ENCODE peak calls at places on chromosomes 2 and 18, in ten cellular contexts. One of them, this sample, is unnamed.

GRCh38 chr2:74440005-74440377 is 1.7 kb downstream of the RTKN start:
- DNase-seq in left lung: no peak
- DNase-seq in putamen: peak
- DNase-seq in body of pancreas: peak
- DNase-seq in HT1080: peak
- DNase-seq in caudate nucleus: peak
- DNase-seq in activated CD4-positive, alpha-beta T cell treated with anti-CD3 and anti-CD28 coated beads for 4 hours: no peak
- DNase-seq in anterior cingulate cortex: peak
- DNase-seq in kidney epithelial cell: no peak
- DNase-seq in HS-5: no peak
- DNase-seq in this sample: no peak

GRCh38 chr2:227888289-227888688 is 16.9 kb downstream of the DAW1 start:
- DNase-seq in left lung: no peak
- DNase-seq in putamen: no peak
- DNase-seq in body of pancreas: no peak
- DNase-seq in HT1080: no peak
- DNase-seq in caudate nucleus: no peak
- DNase-seq in activated CD4-positive, alpha-beta T cell treated with anti-CD3 and anti-CD28 coated beads for 4 hours: no peak
- DNase-seq in anterior cingulate cortex: no peak
- DNase-seq in kidney epithelial cell: no peak
- DNase-seq in HS-5: no peak
- DNase-seq in this sample: no peak

GRCh38 chr18:52150050-52150449 is 189.9 kb upstream of the DCC start:
- DNase-seq in left lung: no peak
- DNase-seq in putamen: no peak
- DNase-seq in body of pancreas: no peak
- DNase-seq in HT1080: no peak
- DNase-seq in caudate nucleus: no peak
- DNase-seq in activated CD4-positive, alpha-beta T cell treated with anti-CD3 and anti-CD28 coated beads for 4 hours: no peak
- DNase-seq in anterior cingulate cortex: no peak
- DNase-seq in kidney epithelial cell: no peak
- DNase-seq in HS-5: no peak
- DNase-seq in this sample: no peak

GRCh38 chr2:133773862-133774674 is 205.8 kb upstream of the NCKAP5 start:
- DNase-seq in left lung: no peak
- DNase-seq in putamen: peak
- DNase-seq in body of pancreas: no peak
- DNase-seq in HT1080: no peak
- DNase-seq in caudate nucleus: no peak
- DNase-seq in activated CD4-positive, alpha-beta T cell treated with anti-CD3 and anti-CD28 coated beads for 4 hours: no peak
- DNase-seq in anterior cingulate cortex: no peak
- DNase-seq in kidney epithelial cell: no peak
- DNase-seq in HS-5: no peak
- DNase-seq in this sample: no peak

GRCh38 chr2:191950132-191950885 is 103.4 kb upstream of the CAVIN2 start:
- DNase-seq in left lung: no peak
- DNase-seq in putamen: no peak
- DNase-seq in body of pancreas: no peak
- DNase-seq in HT1080: peak
- DNase-seq in caudate nucleus: no peak
- DNase-seq in activated CD4-positive, alpha-beta T cell treated with anti-CD3 and anti-CD28 coated beads for 4 hours: no peak
- DNase-seq in anterior cingulate cortex: no peak
- DNase-seq in kidney epithelial cell: peak
- DNase-seq in HS-5: no peak
- DNase-seq in this sample: no peak

GRCh38 chr2:118310016-118310877 is 222.0 kb downstream of the INSIG2 start:
- DNase-seq in left lung: peak
- DNase-seq in putamen: peak
- DNase-seq in body of pancreas: no peak
- DNase-seq in HT1080: no peak
- DNase-seq in caudate nucleus: no peak
- DNase-seq in activated CD4-positive, alpha-beta T cell treated with anti-CD3 and anti-CD28 coated beads for 4 hours: peak
- DNase-seq in anterior cingulate cortex: no peak
- DNase-seq in kidney epithelial cell: no peak
- DNase-seq in HS-5: no peak
- DNase-seq in this sample: peak

GRCh38 chr18:63106727-63107126 is 212.8 kb downstream of the BCL2 start:
- DNase-seq in left lung: no peak
- DNase-seq in putamen: no peak
- DNase-seq in body of pancreas: no peak
- DNase-seq in HT1080: no peak
- DNase-seq in caudate nucleus: no peak
- DNase-seq in activated CD4-positive, alpha-beta T cell treated with anti-CD3 and anti-CD28 coated beads for 4 hours: no peak
- DNase-seq in anterior cingulate cortex: no peak
- DNase-seq in kidney epithelial cell: no peak
- DNase-seq in HS-5: no peak
- DNase-seq in this sample: no peak

GRCh38 chr2:234500394-234501006 is 3.6 kb upstream of the ARL4C start:
- DNase-seq in left lung: peak
- DNase-seq in putamen: no peak
- DNase-seq in body of pancreas: peak
- DNase-seq in HT1080: peak
- DNase-seq in caudate nucleus: no peak
- DNase-seq in activated CD4-positive, alpha-beta T cell treated with anti-CD3 and anti-CD28 coated beads for 4 hours: peak
- DNase-seq in anterior cingulate cortex: no peak
- DNase-seq in kidney epithelial cell: no peak
- DNase-seq in HS-5: no peak
- DNase-seq in this sample: peak

GRCh38 chr18:48790226-48790863 is 160.4 kb downstream of the SMAD7 start:
- DNase-seq in left lung: peak
- DNase-seq in putamen: no peak
- DNase-seq in body of pancreas: peak
- DNase-seq in HT1080: no peak
- DNase-seq in caudate nucleus: no peak
- DNase-seq in activated CD4-positive, alpha-beta T cell treated with anti-CD3 and anti-CD28 coated beads for 4 hours: no peak
- DNase-seq in anterior cingulate cortex: no peak
- DNase-seq in kidney epithelial cell: no peak
- DNase-seq in HS-5: no peak
- DNase-seq in this sample: no peak

GRCh38 chr2:3741372-3741771 is 38.0 kb downstream of the DCDC2C start:
- DNase-seq in left lung: no peak
- DNase-seq in putamen: no peak
- DNase-seq in body of pancreas: no peak
- DNase-seq in HT1080: no peak
- DNase-seq in caudate nucleus: no peak
- DNase-seq in activated CD4-positive, alpha-beta T cell treated with anti-CD3 and anti-CD28 coated beads for 4 hours: no peak
- DNase-seq in anterior cingulate cortex: no peak
- DNase-seq in kidney epithelial cell: no peak
- DNase-seq in HS-5: no peak
- DNase-seq in this sample: no peak

GRCh38 chr2:236859896-236860295 is 225.8 kb upstream of the COPS8 start:
- DNase-seq in left lung: no peak
- DNase-seq in putamen: no peak
- DNase-seq in body of pancreas: no peak
- DNase-seq in HT1080: no peak
- DNase-seq in caudate nucleus: no peak
- DNase-seq in activated CD4-positive, alpha-beta T cell treated with anti-CD3 and anti-CD28 coated beads for 4 hours: no peak
- DNase-seq in anterior cingulate cortex: no peak
- DNase-seq in kidney epithelial cell: no peak
- DNase-seq in HS-5: no peak
- DNase-seq in this sample: no peak

GRCh38 chr18:67192535-67192934 is 324.0 kb downstream of the DSEL start:
- DNase-seq in left lung: no peak
- DNase-seq in putamen: no peak
- DNase-seq in body of pancreas: no peak
- DNase-seq in HT1080: no peak
- DNase-seq in caudate nucleus: no peak
- DNase-seq in activated CD4-positive, alpha-beta T cell treated with anti-CD3 and anti-CD28 coated beads for 4 hours: no peak
- DNase-seq in anterior cingulate cortex: no peak
- DNase-seq in kidney epithelial cell: no peak
- DNase-seq in HS-5: no peak
- DNase-seq in this sample: no peak

GRCh38 chr2:218983263-218983970 is 1.6 kb downstream of the FEV start:
- DNase-seq in left lung: no peak
- DNase-seq in putamen: no peak
- DNase-seq in body of pancreas: no peak
- DNase-seq in HT1080: no peak
- DNase-seq in caudate nucleus: no peak
- DNase-seq in activated CD4-positive, alpha-beta T cell treated with anti-CD3 and anti-CD28 coated beads for 4 hours: no peak
- DNase-seq in anterior cingulate cortex: no peak
- DNase-seq in kidney epithelial cell: no peak
- DNase-seq in HS-5: no peak
- DNase-seq in this sample: no peak

GRCh38 chr2:128304715-128305554 is 13.7 kb downstream of the HS6ST1 start:
- DNase-seq in left lung: peak
- DNase-seq in putamen: no peak
- DNase-seq in body of pancreas: peak
- DNase-seq in HT1080: peak
- DNase-seq in caudate nucleus: no peak
- DNase-seq in activated CD4-positive, alpha-beta T cell treated with anti-CD3 and anti-CD28 coated beads for 4 hours: no peak
- DNase-seq in anterior cingulate cortex: no peak
- DNase-seq in kidney epithelial cell: peak
- DNase-seq in HS-5: peak
- DNase-seq in this sample: no peak

GRCh38 chr2:151315381-151315903 is 26.0 kb upstream of the NMI start:
- DNase-seq in left lung: no peak
- DNase-seq in putamen: peak
- DNase-seq in body of pancreas: no peak
- DNase-seq in HT1080: peak
- DNase-seq in caudate nucleus: no peak
- DNase-seq in activated CD4-positive, alpha-beta T cell treated with anti-CD3 and anti-CD28 coated beads for 4 hours: no peak
- DNase-seq in anterior cingulate cortex: no peak
- DNase-seq in kidney epithelial cell: no peak
- DNase-seq in HS-5: no peak
- DNase-seq in this sample: no peak

GRCh38 chr2:42978175-42978886 is 185.9 kb upstream of the HAAO start:
- DNase-seq in left lung: no peak
- DNase-seq in putamen: no peak
- DNase-seq in body of pancreas: peak
- DNase-seq in HT1080: no peak
- DNase-seq in caudate nucleus: no peak
- DNase-seq in activated CD4-positive, alpha-beta T cell treated with anti-CD3 and anti-CD28 coated beads for 4 hours: no peak
- DNase-seq in anterior cingulate cortex: no peak
- DNase-seq in kidney epithelial cell: no peak
- DNase-seq in HS-5: no peak
- DNase-seq in this sample: no peak

GRCh38 chr18:35029770-35030169 is 11.4 kb upstream of the MAPRE2 start:
- DNase-seq in left lung: no peak
- DNase-seq in putamen: no peak
- DNase-seq in body of pancreas: no peak
- DNase-seq in HT1080: no peak
- DNase-seq in caudate nucleus: no peak
- DNase-seq in activated CD4-positive, alpha-beta T cell treated with anti-CD3 and anti-CD28 coated beads for 4 hours: no peak
- DNase-seq in anterior cingulate cortex: no peak
- DNase-seq in kidney epithelial cell: no peak
- DNase-seq in HS-5: no peak
- DNase-seq in this sample: no peak

GRCh38 chr2:39228413-39229209 is 15.2 kb downstream of the CDKL4 start:
- DNase-seq in left lung: no peak
- DNase-seq in putamen: no peak
- DNase-seq in body of pancreas: no peak
- DNase-seq in HT1080: no peak
- DNase-seq in caudate nucleus: no peak
- DNase-seq in activated CD4-positive, alpha-beta T cell treated with anti-CD3 and anti-CD28 coated beads for 4 hours: peak
- DNase-seq in anterior cingulate cortex: no peak
- DNase-seq in kidney epithelial cell: no peak
- DNase-seq in HS-5: no peak
- DNase-seq in this sample: no peak

GRCh38 chr2:21142149-21142548 is 18.4 kb downstream of the TDRD15 start:
- DNase-seq in left lung: no peak
- DNase-seq in putamen: no peak
- DNase-seq in body of pancreas: no peak
- DNase-seq in HT1080: no peak
- DNase-seq in caudate nucleus: no peak
- DNase-seq in activated CD4-positive, alpha-beta T cell treated with anti-CD3 and anti-CD28 coated beads for 4 hours: no peak
- DNase-seq in anterior cingulate cortex: no peak
- DNase-seq in kidney epithelial cell: no peak
- DNase-seq in HS-5: no peak
- DNase-seq in this sample: no peak

GRCh38 chr2:196718796-196719564 is 79.5 kb downstream of the CCDC150 start:
- DNase-seq in left lung: no peak
- DNase-seq in putamen: no peak
- DNase-seq in body of pancreas: peak
- DNase-seq in HT1080: peak
- DNase-seq in caudate nucleus: no peak
- DNase-seq in activated CD4-positive, alpha-beta T cell treated with anti-CD3 and anti-CD28 coated beads for 4 hours: no peak
- DNase-seq in anterior cingulate cortex: no peak
- DNase-seq in kidney epithelial cell: peak
- DNase-seq in HS-5: no peak
- DNase-seq in this sample: no peak

GRCh38 chr2:72942293-72942692 is 25.0 kb downstream of the EMX1 start:
- DNase-seq in left lung: no peak
- DNase-seq in putamen: no peak
- DNase-seq in body of pancreas: no peak
- DNase-seq in HT1080: no peak
- DNase-seq in caudate nucleus: no peak
- DNase-seq in activated CD4-positive, alpha-beta T cell treated with anti-CD3 and anti-CD28 coated beads for 4 hours: no peak
- DNase-seq in anterior cingulate cortex: no peak
- DNase-seq in kidney epithelial cell: no peak
- DNase-seq in HS-5: no peak
- DNase-seq in this sample: no peak

GRCh38 chr2:73896362-73897239 is 3.8 kb downstream of the ACTG2 start:
- DNase-seq in left lung: peak
- DNase-seq in putamen: no peak
- DNase-seq in body of pancreas: no peak
- DNase-seq in HT1080: peak
- DNase-seq in caudate nucleus: no peak
- DNase-seq in activated CD4-positive, alpha-beta T cell treated with anti-CD3 and anti-CD28 coated beads for 4 hours: peak
- DNase-seq in anterior cingulate cortex: no peak
- DNase-seq in kidney epithelial cell: peak
- DNase-seq in HS-5: peak
- DNase-seq in this sample: no peak

GRCh38 chr2:47357475-47357874 is 45.5 kb upstream of the MSH2 start:
- DNase-seq in left lung: no peak
- DNase-seq in putamen: no peak
- DNase-seq in body of pancreas: peak
- DNase-seq in HT1080: peak
- DNase-seq in caudate nucleus: no peak
- DNase-seq in activated CD4-positive, alpha-beta T cell treated with anti-CD3 and anti-CD28 coated beads for 4 hours: no peak
- DNase-seq in anterior cingulate cortex: no peak
- DNase-seq in kidney epithelial cell: no peak
- DNase-seq in HS-5: no peak
- DNase-seq in this sample: no peak

GRCh38 chr2:69781321-69782248 is 39.7 kb downstream of the ANXA4 start:
- DNase-seq in left lung: no peak
- DNase-seq in putamen: no peak
- DNase-seq in body of pancreas: peak
- DNase-seq in HT1080: no peak
- DNase-seq in caudate nucleus: no peak
- DNase-seq in activated CD4-positive, alpha-beta T cell treated with anti-CD3 and anti-CD28 coated beads for 4 hours: no peak
- DNase-seq in anterior cingulate cortex: no peak
- DNase-seq in kidney epithelial cell: no peak
- DNase-seq in HS-5: no peak
- DNase-seq in this sample: no peak

GRCh38 chr2:83196225-83196624 is 1262.9 kb downstream of the SUCLG1 start:
- DNase-seq in left lung: no peak
- DNase-seq in putamen: peak
- DNase-seq in body of pancreas: no peak
- DNase-seq in HT1080: peak
- DNase-seq in caudate nucleus: no peak
- DNase-seq in activated CD4-positive, alpha-beta T cell treated with anti-CD3 and anti-CD28 coated beads for 4 hours: no peak
- DNase-seq in anterior cingulate cortex: no peak
- DNase-seq in kidney epithelial cell: peak
- DNase-seq in HS-5: peak
- DNase-seq in this sample: no peak

GRCh38 chr18:76496200-76496890 is 1.3 kb upstream of the ZNF516 start:
- DNase-seq in left lung: peak
- DNase-seq in putamen: no peak
- DNase-seq in body of pancreas: peak
- DNase-seq in HT1080: no peak
- DNase-seq in caudate nucleus: no peak
- DNase-seq in activated CD4-positive, alpha-beta T cell treated with anti-CD3 and anti-CD28 coated beads for 4 hours: peak
- DNase-seq in anterior cingulate cortex: no peak
- DNase-seq in kidney epithelial cell: no peak
- DNase-seq in HS-5: no peak
- DNase-seq in this sample: no peak

GRCh38 chr2:28544405-28544914 is 48.6 kb downstream of the PLB1 start:
- DNase-seq in left lung: no peak
- DNase-seq in putamen: no peak
- DNase-seq in body of pancreas: no peak
- DNase-seq in HT1080: no peak
- DNase-seq in caudate nucleus: no peak
- DNase-seq in activated CD4-positive, alpha-beta T cell treated with anti-CD3 and anti-CD28 coated beads for 4 hours: no peak
- DNase-seq in anterior cingulate cortex: no peak
- DNase-seq in kidney epithelial cell: no peak
- DNase-seq in HS-5: no peak
- DNase-seq in this sample: no peak

GRCh38 chr2:12326449-12327190 is 390.1 kb upstream of the TRIB2 start:
- DNase-seq in left lung: no peak
- DNase-seq in putamen: no peak
- DNase-seq in body of pancreas: peak
- DNase-seq in HT1080: no peak
- DNase-seq in caudate nucleus: no peak
- DNase-seq in activated CD4-positive, alpha-beta T cell treated with anti-CD3 and anti-CD28 coated beads for 4 hours: peak
- DNase-seq in anterior cingulate cortex: no peak
- DNase-seq in kidney epithelial cell: no peak
- DNase-seq in HS-5: no peak
- DNase-seq in this sample: no peak